ENCODE peak calls at places on chromosomes 16 and 17, in six cellular contexts. N is right atrium auricular region; V is CD4-positive, alpha-beta T cell; F is mesenchymal stem cell; B is CD8-positive, alpha-beta T cell; E is upper lobe of right lung. Y is an unnamed sample.
A peak's percentile ranks its signal among the peaks of the same experiment; 100 is the strongest.

GRCh38 chr16:66871840-66872239 is 8.5 kb upstream of the PDP2 start:
- DNase-seq in V (no peak), N (no peak), E (no peak), B (no peak), F (no peak), Y (no peak)

GRCh38 chr16:66326995-66327513 is 39.4 kb upstream of the CDH5 start:
- DNase-seq in B (no peak), F (no peak), N (no peak), V (no peak), E (no peak), Y (no peak)

GRCh38 chr16:35562471-35562870 is 2103.1 kb downstream of the TP53TG3F start:
- DNase-seq in B (no peak), E (no peak), N (no peak), F (no peak), V (no peak), Y (no peak)

GRCh38 chr17:75370288-75370687 is 35.2 kb downstream of the GRB2 start:
- DNase-seq in E (no peak), N (no peak), B (no peak), V (no peak), F (no peak), Y (no peak)

GRCh38 chr16:4989391-4990006 is 31.4 kb downstream of the SEC14L5 start:
- DNase-seq in B (no peak), F (no peak), V (no peak), N (no peak), E (peak; percentile 5), Y (no peak)

GRCh38 chr16:30351586-30352419 is 3.3 kb downstream of the CD2BP2 start:
- DNase-seq in E (peak; percentile 84), F (no peak), V (no peak), N (peak; percentile 92), B (no peak), Y (peak; percentile 59)

GRCh38 chr16:397736-398332 is 835 bp downstream of the NME4 start:
- DNase-seq in E (peak; percentile 86), B (no peak), F (peak; percentile 91), V (no peak), N (peak; percentile 77), Y (peak; percentile 50)

GRCh38 chr16:24609740-24610420 is 70.5 kb downstream of the RBBP6 start:
- DNase-seq in V (no peak), N (peak; percentile 68), F (peak; percentile 73), B (no peak), E (peak; percentile 74), Y (peak; percentile 38)

GRCh38 chr17:77011173-77012011 is 129.4 kb upstream of the SEC14L1 start:
- DNase-seq in B (peak; percentile 20), F (peak; percentile 24), E (no peak), V (peak; percentile 52), N (no peak), Y (peak; percentile 46)

GRCh38 chr16:19323596-19323995 is 38.1 kb downstream of the CLEC19A start:
- DNase-seq in N (no peak), V (no peak), F (no peak), E (no peak), B (no peak), Y (no peak)

GRCh38 chr17:46190763-46191162 is 2.5 kb downstream of the KANSL1 start:
- DNase-seq in F (no peak), N (no peak), V (no peak), B (no peak), E (no peak), Y (no peak)

GRCh38 chr17:62821213-62822079 is 13.3 kb upstream of the MARCHF10 start:
- DNase-seq in E (no peak), N (peak; percentile 40), V (no peak), B (no peak), F (no peak), Y (peak; percentile 33)

GRCh38 chr16:69181-69580 is 3.2 kb downstream of the RHBDF1 start:
- DNase-seq in V (no peak), B (no peak), F (no peak), N (no peak), E (no peak), Y (no peak)

DNA sequence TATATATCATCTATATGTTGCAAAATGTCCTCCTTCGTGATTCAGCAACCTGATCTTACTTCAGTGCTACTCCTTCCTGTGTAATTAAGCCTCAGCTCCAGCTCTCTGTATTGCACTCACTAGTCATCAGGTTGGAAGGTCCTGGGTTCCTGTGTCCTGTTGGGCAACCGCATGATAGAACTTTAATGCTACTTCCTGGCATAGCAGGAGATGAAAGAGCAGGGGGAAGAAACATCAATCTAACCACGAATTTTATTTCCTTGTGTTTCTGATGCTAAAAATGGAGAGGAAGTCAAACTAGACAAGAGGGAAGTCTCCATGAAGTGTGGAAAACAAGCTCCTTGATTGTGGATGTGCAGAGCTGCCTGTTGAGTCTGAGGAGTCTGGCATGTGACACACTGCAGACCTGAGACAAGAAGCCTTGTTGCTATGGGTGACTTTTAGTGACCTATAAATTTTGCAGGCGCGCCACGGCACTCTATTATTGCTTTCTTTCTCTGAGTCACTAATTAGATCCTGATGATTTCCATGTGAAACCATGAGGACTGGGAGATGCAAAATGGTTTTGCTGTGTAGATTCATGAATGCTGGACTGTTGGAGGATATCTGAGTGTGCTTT is 25.6 kb downstream of the IGSF6 start:
- DNase-seq in E (no peak), N (no peak), B (no peak), V (no peak), F (peak; percentile 95), Y (peak; percentile 84)
- H3K27ac ChIP-seq in E (peak overlapping the region; percentile 3), N (no peak overlapping the region), B (no peak overlapping the region), V (no peak overlapping the region), F (peak overlapping the region; percentile 78), Y (peak overlapping the region; percentile 85)

GRCh38 chr17:73528679-73529078 is 115.6 kb downstream of the SDK2 start:
- DNase-seq in F (no peak), V (no peak), B (no peak), N (no peak), E (no peak), Y (no peak)

GRCh38 chr17:73522107-73522506 is 122.1 kb downstream of the SDK2 start:
- DNase-seq in E (no peak), F (no peak), V (no peak), B (no peak), N (no peak), Y (no peak)

GRCh38 chr17:73526851-73527250 is 117.4 kb downstream of the SDK2 start:
- DNase-seq in N (no peak), V (no peak), B (no peak), E (no peak), F (no peak), Y (no peak)

GRCh38 chr17:73522696-73523095 is 121.5 kb downstream of the SDK2 start:
- DNase-seq in N (no peak), B (no peak), E (no peak), F (no peak), V (no peak), Y (no peak)

DNA sequence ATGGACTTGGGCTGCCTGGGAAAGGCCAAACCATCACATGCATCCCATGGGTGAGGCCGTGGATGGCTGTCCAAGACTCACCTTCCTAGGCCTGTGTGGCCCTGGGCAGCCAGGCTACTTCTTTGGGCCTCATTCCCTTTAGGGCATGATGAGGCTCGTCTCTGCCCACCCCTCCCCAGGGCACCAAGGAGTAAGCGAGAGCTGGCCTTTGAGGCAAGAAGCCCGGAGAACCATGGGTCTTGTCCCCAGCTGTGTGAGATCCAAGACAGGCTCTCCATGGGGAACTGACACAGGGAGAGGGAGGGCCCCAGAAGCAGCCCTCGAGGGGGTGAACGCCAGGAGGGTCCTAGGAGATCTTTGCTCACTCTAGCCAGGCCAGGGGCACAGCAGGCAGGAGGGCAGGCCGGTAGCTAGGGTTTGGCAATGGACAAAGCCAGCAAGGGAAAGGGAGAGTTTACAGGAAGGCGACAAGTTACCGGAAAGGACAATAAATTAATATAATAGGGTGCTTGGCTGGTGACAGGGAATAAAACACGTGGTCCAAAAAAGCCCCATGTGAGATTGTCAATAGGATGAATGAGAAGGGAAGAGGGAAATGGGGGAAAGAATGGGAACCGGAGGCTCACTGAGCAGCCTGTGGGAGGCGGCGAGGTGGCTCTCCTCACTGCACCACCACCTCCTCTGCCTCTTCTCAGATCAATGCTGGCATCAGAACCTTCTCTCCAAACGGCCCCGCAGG is 119.1 kb downstream of the SDK2 start:
- DNase-seq in B (no peak), V (no peak), E (no peak), N (no peak), F (no peak), Y (no peak)
- H3K27ac ChIP-seq in B (no peak overlapping the region), V (no peak overlapping the region), E (no peak overlapping the region), N (no peak overlapping the region), F (no peak overlapping the region), Y (no peak overlapping the region)

DNA sequence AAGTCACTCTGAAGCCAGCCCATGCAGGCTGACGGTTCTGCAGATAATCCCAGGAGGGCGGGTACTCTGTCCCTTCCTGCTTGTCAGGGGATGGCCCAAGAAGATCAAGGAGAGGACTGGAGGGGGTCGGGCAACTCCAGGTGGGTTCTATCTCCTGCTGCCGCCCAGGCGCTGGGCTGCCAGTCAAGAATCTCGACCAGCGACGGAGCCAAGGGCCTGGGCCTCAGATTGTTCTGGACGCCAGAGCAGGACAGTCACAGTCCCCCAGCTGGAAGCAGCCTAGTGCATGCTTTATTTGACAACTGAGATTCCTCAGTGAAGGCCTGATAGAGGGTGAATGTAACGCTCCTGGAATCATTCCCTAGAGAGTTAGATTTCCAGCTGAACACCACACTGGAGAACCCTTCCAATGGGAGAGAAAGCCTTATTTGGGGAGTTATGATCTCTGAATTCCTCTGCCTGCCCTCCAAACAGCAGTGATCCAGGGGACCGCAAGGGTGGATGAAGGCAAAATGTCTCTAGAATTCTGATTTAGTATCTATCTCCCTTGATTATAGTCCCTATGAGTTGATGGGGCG is 1.2 kb upstream of the KIFC3 start:
- DNase-seq in F (peak; percentile 52), N (no peak), B (no peak), V (no peak), E (no peak), Y (no peak)
- H3K27ac ChIP-seq in F (peak overlapping the region; percentile 90), N (peak overlapping the region; percentile 96), B (no peak overlapping the region), V (no peak overlapping the region), E (peak overlapping the region; percentile 92), Y (no peak overlapping the region)

GRCh38 chr17:67492824-67493490 is 115.9 kb downstream of the PITPNC1 start:
- DNase-seq in N (no peak), E (no peak), B (no peak), F (no peak), V (no peak), Y (no peak)

GRCh38 chr17:67490471-67490870 is 113.4 kb downstream of the PITPNC1 start:
- DNase-seq in N (no peak), V (no peak), F (no peak), B (no peak), E (no peak), Y (peak; percentile 40)

GRCh38 chr17:67491678-67492019 is 114.6 kb downstream of the PITPNC1 start:
- DNase-seq in F (no peak), B (no peak), N (no peak), E (no peak), V (no peak), Y (no peak)

GRCh38 chr17:67492251-67492740 is 115.2 kb downstream of the PITPNC1 start:
- DNase-seq in B (no peak), F (peak; percentile 61), N (no peak), E (no peak), V (no peak), Y (no peak)

DNA sequence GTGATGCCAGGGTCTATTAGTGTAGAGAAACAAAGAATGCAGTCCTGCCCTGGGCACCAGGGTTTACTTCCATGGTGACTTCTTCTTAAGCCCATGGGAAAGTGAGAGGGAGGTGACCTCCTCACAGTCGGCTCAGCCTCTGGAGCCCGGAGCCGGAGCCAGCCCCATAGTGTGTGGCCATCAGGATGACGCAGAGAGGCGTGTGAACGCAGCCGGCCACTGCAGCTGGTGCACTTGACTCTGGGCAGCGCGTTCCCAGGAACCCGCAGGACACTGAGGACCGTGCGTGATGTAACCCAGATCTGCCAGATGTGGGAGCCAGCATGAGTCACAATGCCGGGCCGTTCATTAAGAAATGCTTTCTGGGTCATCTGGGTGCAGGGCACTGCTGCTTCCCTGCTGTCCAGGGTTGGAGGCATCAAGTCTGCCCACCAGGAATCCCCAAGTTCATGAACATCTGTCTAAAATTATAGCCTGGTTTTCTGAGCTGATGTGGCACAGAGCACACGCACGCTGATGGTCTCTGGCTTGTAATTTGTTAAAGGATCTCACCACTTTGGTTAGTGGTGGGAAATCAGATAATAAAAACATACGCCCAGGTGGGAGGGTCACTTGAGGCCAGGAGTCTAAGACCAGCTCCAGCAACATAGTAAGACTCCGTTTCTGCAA is 114.1 kb downstream of the PITPNC1 start:
- DNase-seq in F (peak; percentile 100), E (peak; percentile 87), V (no peak), N (peak; percentile 96), B (no peak), Y (peak; percentile 100)
- H3K27ac ChIP-seq in F (no peak overlapping the region), E (no peak overlapping the region), V (no peak overlapping the region), N (peak overlapping the region; percentile 94), B (no peak overlapping the region), Y (peak overlapping the region; percentile 94)

Y was measured in brain microvascular endothelial cell.